ENCODE peak calls at places on chromosomes 4 and X, in nine cellular contexts. H is CD4-positive, alpha-beta T cell; S is COR-L47; R is RWPE2; M is nucleus accumbens; F is stimulated activated CD4-positive, alpha-beta T cell treated with anti-CD3 and anti-CD28 coated beads, Interleukin-15, amount 100 ng/mL, for 48 hours; L is brain microvascular endothelial cell; T is H4; A is T-helper 2 cell. X is an unnamed sample.

GRCh38 chr4:39621582-39621981 is 17.1 kb downstream of the SMIM14 start:
- DNase-seq in H (no peak), S (no peak), R (peak), M (no peak), F (no peak), L (peak), T (peak), A (no peak), X (no peak)

GRCh38 chr4:69787879-69788278 is 27.5 kb upstream of the SULT1B1 start:
- DNase-seq in H (no peak), S (no peak), R (peak), M (no peak), F (no peak), L (peak), T (no peak), A (no peak), X (no peak)

GRCh38 chr4:26273308-26273980 is 47.4 kb upstream of the RBPJ start:
- DNase-seq in H (no peak), S (no peak), R (no peak), M (no peak), F (no peak), L (no peak), T (peak), A (no peak), X (no peak)

GRCh38 chr4:168221298-168221697 is 97.3 kb downstream of the DDX60 start:
- DNase-seq in H (no peak), S (peak), R (no peak), M (no peak), F (no peak), L (peak), T (peak), A (no peak), X (no peak)

GRCh38 chr4:52096048-52096447 is 44.9 kb downstream of the SPATA18 start:
- DNase-seq in H (no peak), S (no peak), R (no peak), M (no peak), F (no peak), L (no peak), T (no peak), A (no peak), X (no peak)

GRCh38 chrX:53249387-53250042 is 24.5 kb upstream of the KDM5C start:
- DNase-seq in H (no peak), S (no peak), R (no peak), M (no peak), F (no peak), L (no peak), T (no peak), A (no peak), X (no peak)

GRCh38 chr4:15366660-15367059 is 61.2 kb upstream of the C1QTNF7 start:
- DNase-seq in H (no peak), S (no peak), R (no peak), M (no peak), F (no peak), L (no peak), T (no peak), A (no peak), X (peak)

GRCh38 chr4:90572996-90573395 is 445.8 kb downstream of the CCSER1 start:
- DNase-seq in H (no peak), S (no peak), R (no peak), M (no peak), F (no peak), L (no peak), T (no peak), A (no peak), X (no peak)

GRCh38 chrX:154738013-154738738 is 12.7 kb downstream of the GAB3 start:
- DNase-seq in H (no peak), S (no peak), R (no peak), M (no peak), F (no peak), L (peak), T (peak), A (no peak), X (peak)

GRCh38 chr4:8451440-8452182 is 11.0 kb downstream of the TRMT44 start:
- DNase-seq in H (no peak), S (no peak), R (no peak), M (no peak), F (no peak), L (no peak), T (no peak), A (no peak), X (no peak)

GRCh38 chr4:11261066-11261850 is 167.4 kb downstream of the HS3ST1 start:
- DNase-seq in H (no peak), S (no peak), R (no peak), M (no peak), F (no peak), L (no peak), T (no peak), A (no peak), X (no peak)

GRCh38 chrX:2576793-2577192 is 76.0 kb upstream of the DHRSX start:
- DNase-seq in H (no peak), S (no peak), R (no peak), M (no peak), F (no peak), L (no peak), T (no peak), A (no peak), X (peak)